ENCODE peak calls at places on chromosomes 12 and 14, in seven cellular contexts. I is mucosa of descending colon; X is thoracic aorta; L is heart right ventricle; E is left ventricle myocardium inferior; D is colonic mucosa; Q is CD4-positive, alpha-beta memory T cell. Z is an unnamed sample.

GRCh38 chr14:67514650-67515385 is 18.3 kb upstream of the PLEKHH1 start:
- DNase-seq in L (peak; percentile 16), E (peak; percentile 36), Q (peak; percentile 55), I (peak; percentile 75), X (no peak), D (peak; percentile 52), Z (peak; percentile 89)

GRCh38 chr12:113152835-113153814 is 3.6 kb downstream of the CFAP73 start:
- DNase-seq in E (peak; percentile 68), I (peak; percentile 86), L (peak; percentile 45), D (peak; percentile 70), X (no peak), Q (peak; percentile 74), Z (peak; percentile 86)

GRCh38 chr12:91370086-91370868 is 187.7 kb upstream of the DCN start:
- DNase-seq in L (no peak), X (no peak), I (no peak), Q (no peak), D (no peak), E (no peak), Z (no peak)

GRCh38 chr14:104676694-104677505 is 12.5 kb upstream of the INF2 start:
- DNase-seq in Q (no peak), I (peak; percentile 60), L (no peak), D (peak; percentile 62), X (no peak), E (peak; percentile 17), Z (peak; percentile 82)

GRCh38 chr12:6944381-6945186 is 762 bp downstream of the C12orf57 start:
- DNase-seq in D (peak; percentile 97), I (peak; percentile 96), X (peak; percentile 82), E (peak; percentile 94), L (peak; percentile 95), Q (peak; percentile 85), Z (peak; percentile 96)

GRCh38 chr12:118981285-118982201 is at the start of gene SRRM4:
- DNase-seq in X (no peak), L (no peak), Q (no peak), D (no peak), E (no peak), I (no peak), Z (no peak)

GRCh38 chr12:5232826-5233500 is 189.3 kb downstream of the KCNA5 start:
- DNase-seq in Q (no peak), D (no peak), X (no peak), E (no peak), I (no peak), L (no peak), Z (no peak)

GRCh38 chr12:64716839-64717455 is 42.3 kb downstream of the GNS start:
- DNase-seq in E (no peak), X (no peak), I (no peak), L (no peak), Q (no peak), D (no peak), Z (no peak)

GRCh38 chr14:100221419-100222218 is 17.3 kb upstream of the YY1 start:
- DNase-seq in D (peak; percentile 75), E (peak; percentile 39), L (peak; percentile 52), I (peak; percentile 70), Q (peak; percentile 77), X (no peak), Z (peak; percentile 90)

GRCh38 chr14:98612434-98613200 is 659.4 kb downstream of the BCL11B start:
- DNase-seq in Q (no peak), D (no peak), I (no peak), E (no peak), X (no peak), L (no peak), Z (no peak)

GRCh38 chr12:51695241-51696010 is 104.4 kb downstream of the SCN8A start:
- DNase-seq in D (no peak), L (no peak), Q (no peak), I (no peak), X (no peak), E (no peak), Z (no peak)

GRCh38 chr12:76879710-76880025 is 849 bp upstream of the CSRP2 start:
- DNase-seq in I (no peak), Q (no peak), L (no peak), D (no peak), E (no peak), X (no peak), Z (no peak)

GRCh38 chr14:65100905-65101541 is 1.3 kb downstream of the MAX start:
- DNase-seq in I (no peak), L (no peak), Q (no peak), E (no peak), X (no peak), D (no peak), Z (no peak)

GRCh38 chr12:18320036-18320617 is 58.8 kb downstream of the PIK3C2G start:
- DNase-seq in L (no peak), X (no peak), I (no peak), Q (no peak), E (no peak), D (no peak), Z (no peak)

GRCh38 chr14:55523321-55523720 is 56.7 kb upstream of the KTN1 start:
- DNase-seq in X (no peak), E (no peak), I (no peak), Q (no peak), D (no peak), L (no peak), Z (no peak)

GRCh38 chr14:95286649-95287048 is 33.1 kb downstream of the CLMN start:
- DNase-seq in L (no peak), D (no peak), X (no peak), Q (no peak), I (no peak), E (no peak), Z (no peak)

GRCh38 chr14:63203015-63203414 is 1.2 kb upstream of the RHOJ start:
- DNase-seq in X (no peak), I (no peak), L (no peak), D (no peak), E (no peak), Q (no peak), Z (no peak)
- H3K4me3 ChIP-seq in X (peak overlapping the region; percentile 72), I (no peak overlapping the region), L (no peak overlapping the region), D (no peak overlapping the region), E (peak overlapping the region; percentile 67), Q (no peak overlapping the region), Z (no peak overlapping the region)

DNA sequence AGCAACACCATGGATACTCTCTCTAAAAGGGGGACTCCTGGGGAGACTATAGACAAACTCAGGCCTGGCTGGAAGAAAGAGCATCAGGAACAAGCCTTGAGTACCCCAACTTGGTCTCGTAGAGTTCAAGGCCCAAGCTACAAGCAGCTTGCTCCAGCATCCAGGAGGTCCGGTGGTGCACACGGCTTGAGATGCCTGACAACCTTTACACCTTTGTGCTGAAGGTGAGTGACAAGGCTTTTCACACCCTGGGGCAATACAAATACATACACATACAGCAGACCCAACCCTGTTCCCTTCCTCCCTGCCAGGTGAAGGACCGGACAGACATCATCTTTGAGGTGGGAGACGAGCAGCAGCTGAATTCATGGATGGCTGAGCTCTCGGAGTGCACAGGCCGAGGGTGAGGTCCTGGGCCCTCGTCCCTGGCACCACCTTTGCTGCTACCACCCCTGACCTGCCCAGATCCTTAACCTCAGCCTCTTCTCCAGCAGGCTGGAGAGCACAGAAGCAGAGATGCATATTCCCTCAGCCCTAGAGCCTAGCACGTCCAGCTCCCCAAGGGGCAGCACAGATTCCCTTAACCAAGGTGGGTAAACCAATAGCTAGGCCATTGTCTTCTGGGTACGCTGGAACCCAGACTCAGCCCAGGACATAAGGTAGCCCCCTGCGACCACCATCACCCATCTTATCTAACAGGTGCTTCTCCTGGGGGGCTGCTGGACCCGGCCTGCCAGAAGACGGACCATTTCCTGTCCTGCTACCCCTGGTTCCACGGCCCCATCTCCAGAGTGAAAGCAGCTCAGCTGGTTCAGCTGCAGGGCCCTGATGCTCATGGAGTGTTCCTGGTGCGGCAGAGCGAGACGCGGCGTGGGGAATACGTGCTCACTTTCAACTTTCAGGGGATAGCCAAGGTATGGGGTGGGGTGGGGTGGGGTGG is 41.2 kb downstream of the SH2B3 start:
- DNase-seq in Q (no peak), D (peak; percentile 33), L (no peak), I (no peak), X (no peak), E (no peak), Z (no peak)
- H3K4me1 ChIP-seq in Q (peaks cover 79% of the 10 kb centered on the region), D (peaks cover 39% of the 10 kb centered on the region), L (peaks cover 32% of the 10 kb centered on the region), I (peaks cover 51% of the 10 kb centered on the region), X (peaks cover 27% of the 10 kb centered on the region), E (peaks cover 100% of the 10 kb centered on the region), Z (peaks cover 100% of the 10 kb centered on the region)

GRCh38 chr12:69290545-69291277 is 51.3 kb downstream of the CPSF6 start:
- DNase-seq in E (peak; percentile 57), X (peak; percentile 7), L (peak; percentile 62), I (peak; percentile 75), Q (peak; percentile 74), D (peak; percentile 89), Z (peak; percentile 83)
- H3K4me3 ChIP-seq in E (no peak overlapping the region), X (no peak overlapping the region), L (no peak overlapping the region), I (no peak overlapping the region), Q (no peak overlapping the region), D (no peak overlapping the region), Z (no peak overlapping the region)

GRCh38 chr12:46222642-46223041 is 46.2 kb downstream of the SLC38A1 start:
- DNase-seq in D (no peak), Q (no peak), E (no peak), X (no peak), L (no peak), I (no peak), Z (no peak)
- H3K4me1 ChIP-seq in D (peaks cover 9% of the 10 kb centered on the region), Q (peaks cover 92% of the 10 kb centered on the region), E (peaks cover 66% of the 10 kb centered on the region), X (peaks cover 45% of the 10 kb centered on the region), L (peaks cover 4% of the 10 kb centered on the region), I (peaks cover 25% of the 10 kb centered on the region), Z (peaks cover 99% of the 10 kb centered on the region)

DNA sequence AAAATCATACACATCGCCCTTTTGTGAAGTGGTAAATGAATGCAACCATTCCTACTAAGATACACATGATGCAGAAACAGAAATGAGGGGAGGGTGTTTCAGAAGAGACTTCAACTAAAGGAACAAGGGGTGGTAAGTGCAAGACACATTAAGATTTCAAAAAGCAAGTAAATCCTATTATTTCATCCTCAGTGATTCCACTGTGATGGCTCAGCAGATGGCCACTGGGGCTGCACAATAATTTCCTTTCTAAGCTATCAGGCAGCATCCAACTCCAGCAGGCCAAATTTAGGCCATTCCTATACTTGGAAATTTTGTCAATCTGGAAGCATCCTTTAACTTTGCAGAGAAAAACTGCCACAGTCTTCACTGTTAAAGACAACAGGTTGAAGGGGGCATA is 272.4 kb downstream of the NELL2 start:
- DNase-seq in I (no peak), E (no peak), X (no peak), Q (no peak), L (no peak), D (no peak), Z (no peak)
- H3K4me3 ChIP-seq in I (no peak overlapping the region), E (no peak overlapping the region), X (no peak overlapping the region), Q (no peak overlapping the region), L (no peak overlapping the region), D (no peak overlapping the region), Z (no peak overlapping the region)

DNA sequence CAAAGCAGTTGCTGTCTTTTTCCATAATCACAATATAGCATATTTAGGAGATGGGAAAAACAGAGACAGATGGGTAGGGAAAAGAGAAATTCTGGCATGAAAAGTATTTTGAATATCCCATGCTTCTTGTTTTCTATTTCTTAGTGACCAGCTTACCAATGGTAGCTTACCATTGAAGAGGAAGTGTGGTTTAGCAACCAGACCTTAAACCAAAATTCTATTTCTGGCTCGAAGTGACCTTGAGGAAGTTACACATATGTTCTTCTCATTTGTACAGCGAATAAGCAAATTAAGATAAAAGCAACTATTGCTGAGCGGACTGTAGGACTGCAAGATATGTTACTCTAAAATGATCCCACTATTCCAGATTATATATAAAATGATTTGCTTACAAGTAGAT is 82.9 kb downstream of the FGD4 start:
- DNase-seq in I (no peak), E (no peak), Q (no peak), X (no peak), D (no peak), L (peak; percentile 13), Z (no peak)
- H3K4me1 ChIP-seq in I (no peaks in the 10 kb centered on the region), E (peaks cover 48% of the 10 kb centered on the region), Q (no peaks in the 10 kb centered on the region), X (no peaks in the 10 kb centered on the region), D (no peaks in the 10 kb centered on the region), L (no peaks in the 10 kb centered on the region), Z (peaks cover 34% of the 10 kb centered on the region)